ENCODE peak calls at places on chromosomes 12 and 14, in four cellular contexts. B is stimulated activated CD4-positive, alpha-beta T cell treated with anti-CD3 and anti-CD28 coated beads, Interleukin-1b, Interleukin-23, amount 100 ng/mL, for 24 hours; I is fibroblast of the conjunctiva; L is mesothelial cell of epicardium. Z is an unnamed sample.

GRCh38 chr14:69711471-69712216 is 55.3 kb upstream of the SRSF5 start:
- DNase-seq in B (no peak), I (no peak), L (no peak), Z (no peak)

GRCh38 chr12:86950043-86950838 is 694.0 kb upstream of the MGAT4C start:
- DNase-seq in B (no peak), I (no peak), L (no peak), Z (no peak)

GRCh38 chr14:103436533-103436932 is 51.3 kb downstream of the MARK3 start:
- DNase-seq in B (no peak), I (peak), L (no peak), Z (no peak)

GRCh38 chr12:127041985-127042625 is 1224.9 kb upstream of the TMEM132C start:
- DNase-seq in B (no peak), I (no peak), L (no peak), Z (no peak)

GRCh38 chr12:93664573-93665138 is 12.5 kb upstream of the CRADD start:
- DNase-seq in B (no peak), I (no peak), L (no peak), Z (no peak)

GRCh38 chr12:46669720-46670119 is 156.1 kb downstream of the SLC38A4 start:
- DNase-seq in B (no peak), I (no peak), L (no peak), Z (no peak)

GRCh38 chr12:18165422-18165871 is 75.5 kb upstream of the RERGL start:
- DNase-seq in B (no peak), I (peak), L (no peak), Z (no peak)

GRCh38 chr14:25007832-25008231 is 42.1 kb downstream of the STXBP6 start:
- DNase-seq in B (no peak), I (no peak), L (no peak), Z (no peak)

GRCh38 chr12:94725375-94726168 is 75.2 kb upstream of the TMCC3 start:
- DNase-seq in B (no peak), I (peak), L (no peak), Z (no peak)

GRCh38 chr12:114683709-114684097 is 272 bp downstream of the TBX3 start:
- DNase-seq in B (no peak), I (no peak), L (no peak), Z (no peak)

GRCh38 chr14:77045570-77045890 is 17.0 kb upstream of the IRF2BPL start:
- DNase-seq in B (no peak), I (no peak), L (no peak), Z (no peak)

GRCh38 chr14:90839024-90839888 is 23.0 kb upstream of the TTC7B start:
- DNase-seq in B (no peak), I (peak), L (no peak), Z (no peak)